ENCODE peak calls at places on chromosome 18, in ten cellular contexts. One of them, this sample, is unnamed.

GRCh38 chr18:42719221-42719620 is 396.3 kb downstream of the RIT2 start:
- DNase-seq in adrenal gland: no peak
- DNase-seq in ovary: no peak
- DNase-seq in stomach: no peak
- DNase-seq in HepG2: no peak
- DNase-seq in testis: no peak
- DNase-seq in breast epithelium: no peak
- DNase-seq in K562: no peak
- DNase-seq in uterus: no peak
- DNase-seq in gastrocnemius medialis: no peak
- DNase-seq in this sample: no peak

GRCh38 chr18:40382191-40382590 is 1572.8 kb upstream of the PIK3C3 start:
- DNase-seq in adrenal gland: no peak
- DNase-seq in ovary: no peak
- DNase-seq in stomach: no peak
- DNase-seq in HepG2: no peak
- DNase-seq in testis: no peak
- DNase-seq in breast epithelium: no peak
- DNase-seq in K562: no peak
- DNase-seq in uterus: no peak
- DNase-seq in gastrocnemius medialis: no peak
- DNase-seq in this sample: no peak

GRCh38 chr18:72986103-72986502 is 118.3 kb upstream of the NETO1 start:
- DNase-seq in adrenal gland: no peak
- DNase-seq in ovary: no peak
- DNase-seq in stomach: no peak
- DNase-seq in HepG2: no peak
- DNase-seq in testis: no peak
- DNase-seq in breast epithelium: no peak
- DNase-seq in K562: no peak
- DNase-seq in uterus: no peak
- DNase-seq in gastrocnemius medialis: no peak
- DNase-seq in this sample: no peak

GRCh38 chr18:49944681-49945080 is 131.3 kb upstream of the ACAA2 start:
- DNase-seq in adrenal gland: no peak
- DNase-seq in ovary: no peak
- DNase-seq in stomach: no peak
- DNase-seq in HepG2: no peak
- DNase-seq in testis: no peak
- DNase-seq in breast epithelium: no peak
- DNase-seq in K562: no peak
- DNase-seq in uterus: no peak
- DNase-seq in gastrocnemius medialis: no peak
- DNase-seq in this sample: no peak

GRCh38 chr18:10928971-10929373 is 220.4 kb downstream of the PIEZO2 start:
- DNase-seq in adrenal gland: no peak
- DNase-seq in ovary: no peak
- DNase-seq in stomach: no peak
- DNase-seq in HepG2: no peak
- DNase-seq in testis: no peak
- DNase-seq in breast epithelium: no peak
- DNase-seq in K562: no peak
- DNase-seq in uterus: no peak
- DNase-seq in gastrocnemius medialis: no peak
- DNase-seq in this sample: no peak

GRCh38 chr18:48545690-48546365 is 7.0 kb downstream of the CTIF start:
- DNase-seq in adrenal gland: peak; percentile 63
- DNase-seq in ovary: peak; percentile 24
- DNase-seq in stomach: peak; percentile 31
- DNase-seq in HepG2: no peak
- DNase-seq in testis: peak; percentile 56
- DNase-seq in breast epithelium: peak; percentile 30
- DNase-seq in K562: peak; percentile 44
- DNase-seq in uterus: peak; percentile 55
- DNase-seq in gastrocnemius medialis: peak; percentile 23
- DNase-seq in this sample: no peak

GRCh38 chr18:72984290-72984689 is 116.5 kb upstream of the NETO1 start:
- DNase-seq in adrenal gland: no peak
- DNase-seq in ovary: no peak
- DNase-seq in stomach: no peak
- DNase-seq in HepG2: no peak
- DNase-seq in testis: no peak
- DNase-seq in breast epithelium: no peak
- DNase-seq in K562: no peak
- DNase-seq in uterus: no peak
- DNase-seq in gastrocnemius medialis: no peak
- DNase-seq in this sample: no peak

GRCh38 chr18:75265255-75265654 is 54.7 kb downstream of the TSHZ1 start:
- DNase-seq in adrenal gland: no peak
- DNase-seq in ovary: no peak
- DNase-seq in stomach: no peak
- DNase-seq in HepG2: no peak
- DNase-seq in testis: no peak
- DNase-seq in breast epithelium: no peak
- DNase-seq in K562: no peak
- DNase-seq in uterus: no peak
- DNase-seq in gastrocnemius medialis: no peak
- DNase-seq in this sample: no peak

GRCh38 chr18:49926076-49926745 is 112.9 kb upstream of the ACAA2 start:
- DNase-seq in adrenal gland: no peak
- DNase-seq in ovary: no peak
- DNase-seq in stomach: no peak
- DNase-seq in HepG2: no peak
- DNase-seq in testis: no peak
- DNase-seq in breast epithelium: no peak
- DNase-seq in K562: no peak
- DNase-seq in uterus: no peak
- DNase-seq in gastrocnemius medialis: no peak
- DNase-seq in this sample: no peak

GRCh38 chr18:13287372-13287771 is 68.8 kb downstream of the LDLRAD4 start:
- DNase-seq in adrenal gland: no peak
- DNase-seq in ovary: no peak
- DNase-seq in stomach: no peak
- DNase-seq in HepG2: no peak
- DNase-seq in testis: no peak
- DNase-seq in breast epithelium: no peak
- DNase-seq in K562: no peak
- DNase-seq in uterus: no peak
- DNase-seq in gastrocnemius medialis: no peak
- DNase-seq in this sample: no peak

GRCh38 chr18:5582054-5582453 is 38.3 kb upstream of the EPB41L3 start:
- DNase-seq in adrenal gland: no peak
- DNase-seq in ovary: peak; percentile 23
- DNase-seq in stomach: no peak
- DNase-seq in HepG2: no peak
- DNase-seq in testis: peak; percentile 26
- DNase-seq in breast epithelium: no peak
- DNase-seq in K562: no peak
- DNase-seq in uterus: peak; percentile 19
- DNase-seq in gastrocnemius medialis: no peak
- DNase-seq in this sample: no peak

GRCh38 chr18:58768293-58768974 is 96.2 kb upstream of the ZNF532 start:
- DNase-seq in adrenal gland: peak; percentile 79
- DNase-seq in ovary: peak; percentile 65
- DNase-seq in stomach: peak; percentile 84
- DNase-seq in HepG2: peak; percentile 35
- DNase-seq in testis: peak; percentile 76
- DNase-seq in breast epithelium: peak; percentile 78
- DNase-seq in K562: peak; percentile 36
- DNase-seq in uterus: peak; percentile 66
- DNase-seq in gastrocnemius medialis: peak; percentile 53
- DNase-seq in this sample: peak; percentile 93
- H3K4me3 ChIP-seq in adrenal gland: peak overlapping the region; percentile 42
- H3K4me3 ChIP-seq in ovary: peak overlapping the region; percentile 24
- H3K4me3 ChIP-seq in stomach: peak overlapping the region; percentile 35
- H3K4me3 ChIP-seq in HepG2: peak overlapping the region; percentile 49
- H3K4me3 ChIP-seq in testis: no peak overlapping the region
- H3K4me3 ChIP-seq in breast epithelium: peak overlapping the region; percentile 59
- H3K4me3 ChIP-seq in K562: no peak overlapping the region
- H3K4me3 ChIP-seq in uterus: peak overlapping the region; percentile 27
- H3K4me3 ChIP-seq in gastrocnemius medialis: peak overlapping the region; percentile 44
- H3K4me3 ChIP-seq in this sample: no peak overlapping the region

DNA sequence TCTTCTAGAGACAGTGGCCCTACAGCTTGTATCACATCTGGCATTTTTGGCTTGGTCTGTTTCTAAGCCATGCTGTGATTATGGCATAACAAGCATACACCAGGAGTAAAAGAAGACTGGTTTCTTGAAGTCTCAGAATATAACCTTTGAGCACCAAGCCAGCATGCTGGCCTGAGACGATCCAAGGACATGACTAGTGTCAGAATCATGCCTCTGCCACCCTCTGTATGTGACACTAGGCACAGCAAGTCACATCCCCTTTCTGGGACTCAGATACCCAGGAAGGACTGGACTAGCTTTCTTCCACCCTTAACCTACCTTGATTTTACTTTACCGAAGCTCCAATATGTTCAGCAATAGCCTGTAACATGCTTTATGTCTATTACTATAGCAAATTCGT is 345.5 kb downstream of the SETBP1 start:
- DNase-seq in adrenal gland: no peak
- DNase-seq in ovary: no peak
- DNase-seq in stomach: no peak
- DNase-seq in HepG2: no peak
- DNase-seq in testis: peak; percentile 37
- DNase-seq in breast epithelium: no peak
- DNase-seq in K562: no peak
- DNase-seq in uterus: no peak
- DNase-seq in gastrocnemius medialis: no peak
- DNase-seq in this sample: no peak
- TF ChIP-seq POLR2A in adrenal gland: no peak
- TF ChIP-seq POLR2A in ovary: no peak
- TF ChIP-seq POLR2A in stomach: no peak
- TF ChIP-seq POLR2A in HepG2: no peak
- TF ChIP-seq POLR2A in testis: no peak
- TF ChIP-seq POLR2A in breast epithelium: no peak
- TF ChIP-seq POLR2A in K562: no peak
- TF ChIP-seq POLR2A in uterus: no peak
- TF ChIP-seq POLR2A in gastrocnemius medialis: no peak
- TF ChIP-seq POLR2A in this sample: no peak

DNA sequence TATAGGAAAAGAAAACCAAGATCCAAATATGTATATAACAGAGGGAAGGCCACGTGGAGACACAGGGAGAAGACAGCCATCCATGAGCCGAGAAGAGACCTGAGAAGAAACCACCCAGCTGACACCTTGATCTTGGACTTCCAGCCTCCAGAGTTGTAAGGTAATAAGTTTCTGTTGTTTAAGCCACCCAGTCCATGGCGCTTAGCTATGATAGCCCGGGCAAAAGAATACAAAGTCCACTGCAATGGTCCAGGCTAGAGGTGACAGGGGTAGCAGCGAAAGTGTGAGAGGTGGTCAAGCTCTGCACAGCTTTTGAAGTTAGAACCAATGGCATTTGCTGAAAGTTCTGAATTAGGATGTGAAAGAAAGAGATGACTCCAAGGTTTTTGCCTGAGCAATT is 2.8 kb downstream of the MYOM1 start:
- DNase-seq in adrenal gland: no peak
- DNase-seq in ovary: no peak
- DNase-seq in stomach: no peak
- DNase-seq in HepG2: no peak
- DNase-seq in testis: no peak
- DNase-seq in breast epithelium: no peak
- DNase-seq in K562: no peak
- DNase-seq in uterus: no peak
- DNase-seq in gastrocnemius medialis: no peak
- DNase-seq in this sample: no peak
- H3K4me3 ChIP-seq in adrenal gland: no peak overlapping the region
- H3K4me3 ChIP-seq in ovary: no peak overlapping the region
- H3K4me3 ChIP-seq in stomach: no peak overlapping the region
- H3K4me3 ChIP-seq in HepG2: no peak overlapping the region
- H3K4me3 ChIP-seq in testis: no peak overlapping the region
- H3K4me3 ChIP-seq in breast epithelium: no peak overlapping the region
- H3K4me3 ChIP-seq in K562: no peak overlapping the region
- H3K4me3 ChIP-seq in uterus: no peak overlapping the region
- H3K4me3 ChIP-seq in gastrocnemius medialis: peak overlapping the region; percentile 61
- H3K4me3 ChIP-seq in this sample: no peak overlapping the region

GRCh38 chr18:31100598-31101147 is 1.5 kb downstream of the DSC2 start:
- DNase-seq in adrenal gland: no peak
- DNase-seq in ovary: no peak
- DNase-seq in stomach: no peak
- DNase-seq in HepG2: peak; percentile 43
- DNase-seq in testis: no peak
- DNase-seq in breast epithelium: peak; percentile 19
- DNase-seq in K562: peak; percentile 46
- DNase-seq in uterus: no peak
- DNase-seq in gastrocnemius medialis: no peak
- DNase-seq in this sample: peak; percentile 75

GRCh38 chr18:31099490-31100230 is 2.6 kb downstream of the DSC2 start:
- DNase-seq in adrenal gland: no peak
- DNase-seq in ovary: no peak
- DNase-seq in stomach: no peak
- DNase-seq in HepG2: no peak
- DNase-seq in testis: no peak
- DNase-seq in breast epithelium: no peak
- DNase-seq in K562: no peak
- DNase-seq in uterus: no peak
- DNase-seq in gastrocnemius medialis: no peak
- DNase-seq in this sample: no peak

GRCh38 chr18:31102941-31103340 is 720 bp upstream of the DSC2 start:
- DNase-seq in adrenal gland: no peak
- DNase-seq in ovary: no peak
- DNase-seq in stomach: no peak
- DNase-seq in HepG2: no peak
- DNase-seq in testis: no peak
- DNase-seq in breast epithelium: no peak
- DNase-seq in K562: no peak
- DNase-seq in uterus: no peak
- DNase-seq in gastrocnemius medialis: no peak
- DNase-seq in this sample: no peak

GRCh38 chr18:31102020-31102684 is at the start of gene DSC2:
- DNase-seq in adrenal gland: peak; percentile 20
- DNase-seq in ovary: peak; percentile 14
- DNase-seq in stomach: peak; percentile 61
- DNase-seq in HepG2: peak; percentile 61
- DNase-seq in testis: peak; percentile 25
- DNase-seq in breast epithelium: peak; percentile 47
- DNase-seq in K562: peak; percentile 39
- DNase-seq in uterus: no peak
- DNase-seq in gastrocnemius medialis: no peak
- DNase-seq in this sample: peak; percentile 86

DNA sequence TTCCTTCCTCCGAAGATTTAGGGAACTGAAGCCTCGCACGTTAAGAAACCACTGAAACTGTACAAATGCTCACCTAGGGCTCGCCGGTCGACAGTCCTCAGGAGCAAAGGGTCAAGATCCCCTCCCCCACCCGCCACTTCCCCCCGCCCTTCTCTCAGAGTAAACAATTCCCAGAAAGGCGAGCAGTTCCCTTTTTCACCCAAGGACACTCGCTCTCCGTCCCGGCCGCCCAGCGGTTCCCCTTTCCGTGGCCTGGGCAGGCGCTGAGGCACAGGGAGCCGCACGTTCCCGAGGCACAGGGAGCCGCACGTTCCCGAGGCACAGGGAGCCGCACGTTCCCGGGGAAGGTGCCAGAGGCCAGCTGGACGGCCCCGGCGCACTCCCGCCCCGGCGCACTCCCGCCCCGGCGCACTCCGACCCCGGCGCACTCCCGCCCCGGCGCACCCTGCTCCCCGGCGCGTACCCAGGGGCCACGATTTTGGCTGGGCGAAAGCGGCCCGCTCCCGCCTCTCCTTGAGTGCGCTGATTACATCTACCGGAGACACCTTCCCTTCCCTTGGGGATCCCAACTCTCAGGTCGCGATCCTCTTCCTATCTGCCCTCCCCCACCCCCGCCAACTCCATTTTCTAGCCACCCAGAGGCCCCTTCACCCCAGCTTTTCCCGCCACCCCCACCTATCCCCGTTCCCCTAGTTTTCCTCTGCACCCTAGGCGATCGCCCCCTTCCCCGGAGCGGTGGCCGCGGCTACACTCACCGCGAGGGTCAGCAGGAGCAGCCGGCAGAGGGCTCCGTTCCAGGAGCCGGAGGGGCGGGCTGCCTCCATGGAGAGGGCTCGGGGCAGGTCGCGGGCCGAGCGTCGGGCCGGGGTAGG is 837 bp downstream of the DSC2 start:
- DNase-seq in adrenal gland: peak; percentile 65
- DNase-seq in ovary: peak; percentile 47
- DNase-seq in stomach: peak; percentile 75
- DNase-seq in HepG2: peak; percentile 37
- DNase-seq in testis: peak; percentile 67
- DNase-seq in breast epithelium: peak; percentile 44
- DNase-seq in K562: peak; percentile 60
- DNase-seq in uterus: peak; percentile 16
- DNase-seq in gastrocnemius medialis: peak; percentile 18
- DNase-seq in this sample: peak; percentile 91
- TF ChIP-seq POLR2A in adrenal gland: peak; percentile 39
- TF ChIP-seq POLR2A in ovary: no peak
- TF ChIP-seq POLR2A in stomach: no peak
- TF ChIP-seq POLR2A in HepG2: peak; percentile 67
- TF ChIP-seq POLR2A in testis: no peak
- TF ChIP-seq POLR2A in breast epithelium: no peak
- TF ChIP-seq POLR2A in K562: peak; percentile 77
- TF ChIP-seq POLR2A in uterus: peak; percentile 24
- TF ChIP-seq POLR2A in gastrocnemius medialis: no peak
- TF ChIP-seq POLR2A in this sample: no peak

This sample was measured in spleen.